ENCODE peak calls at places on chromosomes 16 and 17, in six cellular contexts. One of them, this sample, is unnamed.

GRCh38 chr17:74466111-74466784 is at the start of gene CD300A:
- DNase-seq in fibroblast of the aortic adventitia: no peak
- DNase-seq in adipocyte: no peak
- DNase-seq in heart right ventricle: peak; percentile 49
- DNase-seq in fibroblast of lung: no peak
- DNase-seq in HFF-Myc: no peak
- DNase-seq in this sample: no peak

GRCh38 chr17:51046527-51047384 is 73.9 kb downstream of the SPAG9 start:
- DNase-seq in fibroblast of the aortic adventitia: peak; percentile 92
- DNase-seq in adipocyte: peak; percentile 88
- DNase-seq in heart right ventricle: peak; percentile 17
- DNase-seq in fibroblast of lung: peak; percentile 90
- DNase-seq in HFF-Myc: peak; percentile 59
- DNase-seq in this sample: peak; percentile 93

GRCh38 chr17:7133424-7133823 is 18.8 kb upstream of the ASGR2 start:
- DNase-seq in fibroblast of the aortic adventitia: no peak
- DNase-seq in adipocyte: peak; percentile 32
- DNase-seq in heart right ventricle: peak; percentile 38
- DNase-seq in fibroblast of lung: no peak
- DNase-seq in HFF-Myc: no peak
- DNase-seq in this sample: no peak

GRCh38 chr16:69132424-69133252 is at the start of the genes CHTF8 and UTP4:
- DNase-seq in fibroblast of the aortic adventitia: peak; percentile 67
- DNase-seq in adipocyte: peak; percentile 96
- DNase-seq in heart right ventricle: peak; percentile 87
- DNase-seq in fibroblast of lung: peak; percentile 79
- DNase-seq in HFF-Myc: no peak
- DNase-seq in this sample: peak; percentile 27

GRCh38 chr16:85096921-85097320 is 15.4 kb downstream of the CIBAR2 start:
- DNase-seq in fibroblast of the aortic adventitia: no peak
- DNase-seq in adipocyte: no peak
- DNase-seq in heart right ventricle: no peak
- DNase-seq in fibroblast of lung: no peak
- DNase-seq in HFF-Myc: no peak
- DNase-seq in this sample: no peak

GRCh38 chr16:68802190-68802589 is 41.1 kb upstream of the TANGO6 start:
- DNase-seq in fibroblast of the aortic adventitia: peak; percentile 96
- DNase-seq in adipocyte: no peak
- DNase-seq in heart right ventricle: no peak
- DNase-seq in fibroblast of lung: no peak
- DNase-seq in HFF-Myc: no peak
- DNase-seq in this sample: no peak

GRCh38 chr16:27726621-27727275 is 176.8 kb downstream of the KATNIP start:
- DNase-seq in fibroblast of the aortic adventitia: peak; percentile 85
- DNase-seq in adipocyte: no peak
- DNase-seq in heart right ventricle: no peak
- DNase-seq in fibroblast of lung: peak; percentile 60
- DNase-seq in HFF-Myc: peak; percentile 9
- DNase-seq in this sample: no peak

GRCh38 chr16:31397101-31397660 is 4.0 kb downstream of the ITGAD start:
- DNase-seq in fibroblast of the aortic adventitia: no peak
- DNase-seq in adipocyte: no peak
- DNase-seq in heart right ventricle: no peak
- DNase-seq in fibroblast of lung: no peak
- DNase-seq in HFF-Myc: no peak
- DNase-seq in this sample: no peak

GRCh38 chr17:38728290-38728831 is 1.8 kb upstream of the CISD3 start:
- DNase-seq in fibroblast of the aortic adventitia: no peak
- DNase-seq in adipocyte: no peak
- DNase-seq in heart right ventricle: no peak
- DNase-seq in fibroblast of lung: no peak
- DNase-seq in HFF-Myc: no peak
- DNase-seq in this sample: no peak

GRCh38 chr16:31880322-31880979 is 6.8 kb downstream of the ZNF267 start:
- DNase-seq in fibroblast of the aortic adventitia: peak; percentile 63
- DNase-seq in adipocyte: peak; percentile 65
- DNase-seq in heart right ventricle: no peak
- DNase-seq in fibroblast of lung: peak; percentile 83
- DNase-seq in HFF-Myc: peak; percentile 51
- DNase-seq in this sample: peak; percentile 57

GRCh38 chr16:67244387-67245188 is 2.7 kb downstream of the FHOD1 start:
- DNase-seq in fibroblast of the aortic adventitia: peak; percentile 86
- DNase-seq in adipocyte: peak; percentile 85
- DNase-seq in heart right ventricle: peak; percentile 72
- DNase-seq in fibroblast of lung: peak; percentile 68
- DNase-seq in HFF-Myc: peak; percentile 71
- DNase-seq in this sample: peak; percentile 53

GRCh38 chr16:28307936-28308335 is 15.6 kb downstream of the SBK1 start:
- DNase-seq in fibroblast of the aortic adventitia: no peak
- DNase-seq in adipocyte: no peak
- DNase-seq in heart right ventricle: no peak
- DNase-seq in fibroblast of lung: no peak
- DNase-seq in HFF-Myc: no peak
- DNase-seq in this sample: no peak

GRCh38 chr17:17849147-17849820 is 12.5 kb upstream of the SREBF1 start:
- DNase-seq in fibroblast of the aortic adventitia: peak; percentile 81
- DNase-seq in adipocyte: no peak
- DNase-seq in heart right ventricle: peak; percentile 55
- DNase-seq in fibroblast of lung: peak; percentile 53
- DNase-seq in HFF-Myc: no peak
- DNase-seq in this sample: no peak

GRCh38 chr17:63819131-63819530 is 8.1 kb upstream of the PSMC5 start:
- DNase-seq in fibroblast of the aortic adventitia: no peak
- DNase-seq in adipocyte: no peak
- DNase-seq in heart right ventricle: no peak
- DNase-seq in fibroblast of lung: no peak
- DNase-seq in HFF-Myc: no peak
- DNase-seq in this sample: no peak

GRCh38 chr17:33234930-33235685 is 58.0 kb downstream of the ASIC2 start:
- DNase-seq in fibroblast of the aortic adventitia: peak; percentile 91
- DNase-seq in adipocyte: peak; percentile 43
- DNase-seq in heart right ventricle: peak; percentile 40
- DNase-seq in fibroblast of lung: peak; percentile 95
- DNase-seq in HFF-Myc: peak; percentile 63
- DNase-seq in this sample: peak; percentile 92

GRCh38 chr16:4175849-4176248 is 59.6 kb upstream of the ADCY9 start:
- DNase-seq in fibroblast of the aortic adventitia: no peak
- DNase-seq in adipocyte: no peak
- DNase-seq in heart right ventricle: no peak
- DNase-seq in fibroblast of lung: no peak
- DNase-seq in HFF-Myc: no peak
- DNase-seq in this sample: no peak

GRCh38 chr16:25171390-25171789 is 45.4 kb upstream of the AQP8 start:
- DNase-seq in fibroblast of the aortic adventitia: no peak
- DNase-seq in adipocyte: no peak
- DNase-seq in heart right ventricle: no peak
- DNase-seq in fibroblast of lung: no peak
- DNase-seq in HFF-Myc: no peak
- DNase-seq in this sample: no peak

GRCh38 chr17:7208754-7209460 is 10.7 kb downstream of the DLG4 start:
- DNase-seq in fibroblast of the aortic adventitia: no peak
- DNase-seq in adipocyte: no peak
- DNase-seq in heart right ventricle: no peak
- DNase-seq in fibroblast of lung: no peak
- DNase-seq in HFF-Myc: no peak
- DNase-seq in this sample: no peak

GRCh38 chr16:27365142-27366089 is 36.6 kb upstream of the IL21R start:
- DNase-seq in fibroblast of the aortic adventitia: peak; percentile 28
- DNase-seq in adipocyte: no peak
- DNase-seq in heart right ventricle: no peak
- DNase-seq in fibroblast of lung: no peak
- DNase-seq in HFF-Myc: no peak
- DNase-seq in this sample: no peak

GRCh38 chr17:50559674-50560184 is 786 bp upstream of the CACNA1G start:
- DNase-seq in fibroblast of the aortic adventitia: peak; percentile 32
- DNase-seq in adipocyte: peak; percentile 77
- DNase-seq in heart right ventricle: peak; percentile 53
- DNase-seq in fibroblast of lung: peak; percentile 44
- DNase-seq in HFF-Myc: no peak
- DNase-seq in this sample: no peak

GRCh38 chr17:78368854-78369495 is 9.1 kb upstream of the SOCS3 start:
- DNase-seq in fibroblast of the aortic adventitia: no peak
- DNase-seq in adipocyte: no peak
- DNase-seq in heart right ventricle: no peak
- DNase-seq in fibroblast of lung: no peak
- DNase-seq in HFF-Myc: no peak
- DNase-seq in this sample: no peak

GRCh38 chr17:10875411-10875810 is 37.5 kb upstream of the PIRT start:
- DNase-seq in fibroblast of the aortic adventitia: no peak
- DNase-seq in adipocyte: peak; percentile 13
- DNase-seq in heart right ventricle: no peak
- DNase-seq in fibroblast of lung: no peak
- DNase-seq in HFF-Myc: no peak
- DNase-seq in this sample: no peak

GRCh38 chr17:78805301-78805700 is 23.2 kb upstream of the CYTH1 start:
- DNase-seq in fibroblast of the aortic adventitia: no peak
- DNase-seq in adipocyte: no peak
- DNase-seq in heart right ventricle: no peak
- DNase-seq in fibroblast of lung: no peak
- DNase-seq in HFF-Myc: no peak
- DNase-seq in this sample: no peak

GRCh38 chr16:50273888-50274770 is 7.8 kb downstream of the ADCY7 start:
- DNase-seq in fibroblast of the aortic adventitia: no peak
- DNase-seq in adipocyte: no peak
- DNase-seq in heart right ventricle: no peak
- DNase-seq in fibroblast of lung: no peak
- DNase-seq in HFF-Myc: no peak
- DNase-seq in this sample: no peak

GRCh38 chr16:2026461-2027023 is at the start of gene NHERF2:
- DNase-seq in fibroblast of the aortic adventitia: no peak
- DNase-seq in adipocyte: peak; percentile 77
- DNase-seq in heart right ventricle: peak; percentile 65
- DNase-seq in fibroblast of lung: no peak
- DNase-seq in HFF-Myc: no peak
- DNase-seq in this sample: no peak

GRCh38 chr17:40433551-40434384 is 9.5 kb upstream of the IGFBP4 start:
- DNase-seq in fibroblast of the aortic adventitia: peak; percentile 19
- DNase-seq in adipocyte: no peak
- DNase-seq in heart right ventricle: no peak
- DNase-seq in fibroblast of lung: no peak
- DNase-seq in HFF-Myc: no peak
- DNase-seq in this sample: no peak

GRCh38 chr17:66255112-66255511 is 25.9 kb upstream of the APOH start:
- DNase-seq in fibroblast of the aortic adventitia: peak; percentile 90
- DNase-seq in adipocyte: peak; percentile 92
- DNase-seq in heart right ventricle: no peak
- DNase-seq in fibroblast of lung: peak; percentile 89
- DNase-seq in HFF-Myc: no peak
- DNase-seq in this sample: peak; percentile 80

DNA sequence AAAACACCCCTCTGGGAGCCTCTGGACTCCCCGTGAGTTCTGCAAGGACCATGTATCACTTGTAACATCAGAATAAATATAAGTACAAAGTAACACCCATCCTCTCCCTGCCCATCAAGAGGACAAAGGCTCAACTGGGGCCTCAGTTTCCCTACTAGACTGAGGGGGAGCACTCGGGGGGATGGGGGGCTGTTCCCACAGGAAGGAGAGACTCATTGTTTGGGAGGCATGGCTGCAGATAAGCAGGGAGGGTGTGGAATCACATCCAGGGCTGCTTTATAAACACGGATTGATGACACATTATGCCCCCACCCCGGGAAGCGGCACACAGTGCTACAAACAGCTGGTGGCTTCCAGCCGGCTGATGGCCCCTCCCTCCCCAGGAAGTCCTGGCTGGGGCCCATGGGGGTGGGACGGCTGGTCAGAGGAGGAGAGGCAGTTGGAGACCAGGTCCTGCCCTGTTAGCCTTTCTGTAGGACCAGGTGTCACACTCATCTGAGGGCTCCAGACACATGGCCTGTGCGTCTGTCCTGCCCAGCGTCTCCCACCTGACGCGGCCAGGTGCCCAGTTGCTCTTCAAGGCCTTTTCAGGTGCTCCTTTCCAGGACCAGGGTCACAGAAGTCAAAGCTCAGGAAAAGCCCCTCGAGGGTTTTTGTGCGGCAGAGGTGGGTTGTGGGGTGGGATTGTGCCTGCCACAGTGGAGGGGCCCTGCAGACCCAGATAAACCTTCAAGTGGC is 1.3 kb upstream of the MPG start:
- DNase-seq in fibroblast of the aortic adventitia: peak; percentile 94
- DNase-seq in adipocyte: peak; percentile 81
- DNase-seq in heart right ventricle: peak; percentile 87
- DNase-seq in fibroblast of lung: peak; percentile 92
- DNase-seq in HFF-Myc: no peak
- DNase-seq in this sample: no peak
- H3K4me3 ChIP-seq in fibroblast of the aortic adventitia: peak overlapping the region; percentile 80
- H3K4me3 ChIP-seq in adipocyte: peak overlapping the region; percentile 95
- H3K4me3 ChIP-seq in heart right ventricle: peak overlapping the region; percentile 69
- H3K4me3 ChIP-seq in fibroblast of lung: peak overlapping the region; percentile 61
- H3K4me3 ChIP-seq in HFF-Myc: peak overlapping the region; percentile 79
- H3K4me3 ChIP-seq in this sample: no peak overlapping the region

GRCh38 chr17:42531455-42532354 is 4.3 kb upstream of the NAGLU start:
- DNase-seq in fibroblast of the aortic adventitia: peak; percentile 36
- DNase-seq in adipocyte: peak; percentile 85
- DNase-seq in heart right ventricle: peak; percentile 77
- DNase-seq in fibroblast of lung: peak; percentile 48
- DNase-seq in HFF-Myc: no peak
- DNase-seq in this sample: no peak
- H3K4me3 ChIP-seq in fibroblast of the aortic adventitia: peak overlapping the region; percentile 40
- H3K4me3 ChIP-seq in adipocyte: peak overlapping the region; percentile 76
- H3K4me3 ChIP-seq in heart right ventricle: peak overlapping the region; percentile 61
- H3K4me3 ChIP-seq in fibroblast of lung: peak overlapping the region; percentile 26
- H3K4me3 ChIP-seq in HFF-Myc: peak overlapping the region; percentile 31
- H3K4me3 ChIP-seq in this sample: peak overlapping the region; percentile 34

DNA sequence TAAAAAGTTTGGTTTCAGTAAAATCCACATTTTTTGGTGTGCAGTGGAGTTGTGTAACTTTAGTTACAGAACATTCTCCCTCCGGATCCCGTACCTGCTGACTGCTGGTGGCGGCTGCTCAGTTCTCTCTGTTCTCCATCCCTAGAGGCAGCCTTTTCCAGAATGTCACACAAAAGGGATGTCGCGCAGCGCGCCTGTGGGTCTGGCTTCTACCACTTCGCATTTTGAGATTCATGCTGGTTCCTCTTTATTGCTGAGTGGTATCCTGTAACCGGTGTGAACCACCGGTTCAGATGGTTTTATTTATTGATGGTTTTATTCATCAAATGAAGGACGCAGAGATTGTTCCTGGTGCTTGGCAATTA is 975 bp upstream of the CEP131 start:
- DNase-seq in fibroblast of the aortic adventitia: no peak
- DNase-seq in adipocyte: peak; percentile 2
- DNase-seq in heart right ventricle: no peak
- DNase-seq in fibroblast of lung: no peak
- DNase-seq in HFF-Myc: no peak
- DNase-seq in this sample: no peak
- H3K4me3 ChIP-seq in fibroblast of the aortic adventitia: no peak overlapping the region
- H3K4me3 ChIP-seq in adipocyte: peak overlapping the region; percentile 81
- H3K4me3 ChIP-seq in heart right ventricle: peak overlapping the region; percentile 87
- H3K4me3 ChIP-seq in fibroblast of lung: no peak overlapping the region
- H3K4me3 ChIP-seq in HFF-Myc: peak overlapping the region; percentile 36
- H3K4me3 ChIP-seq in this sample: peak overlapping the region; percentile 43

GRCh38 chr17:19770985-19771710 is 23.1 kb upstream of the ALDH3A1 start:
- DNase-seq in fibroblast of the aortic adventitia: no peak
- DNase-seq in adipocyte: no peak
- DNase-seq in heart right ventricle: no peak
- DNase-seq in fibroblast of lung: no peak
- DNase-seq in HFF-Myc: no peak
- DNase-seq in this sample: no peak
- H3K4me3 ChIP-seq in fibroblast of the aortic adventitia: no peak overlapping the region
- H3K4me3 ChIP-seq in adipocyte: no peak overlapping the region
- H3K4me3 ChIP-seq in heart right ventricle: no peak overlapping the region
- H3K4me3 ChIP-seq in fibroblast of lung: no peak overlapping the region
- H3K4me3 ChIP-seq in HFF-Myc: no peak overlapping the region
- H3K4me3 ChIP-seq in this sample: no peak overlapping the region